ENCODE peak calls at places on chromosomes 4 and X, in nine cellular contexts. O, C, L, I, W, P, T, A and G are unnamed samples.

GRCh38 chr4:104064650-104065577 is 345.1 kb upstream of the TACR3 start:
- DNase-seq in P (no peak), T (no peak), C (peak), O (peak), W (no peak), I (no peak), L (no peak), A (peak), G (peak)

GRCh38 chr4:186201535-186202230 is 10.3 kb downstream of the CYP4V2 start:
- DNase-seq in T (no peak), I (no peak), A (peak), C (peak), O (peak), P (peak), W (no peak), L (peak), G (peak)

GRCh38 chr4:120049732-120050494 is 16.7 kb downstream of the MAD2L1 start:
- DNase-seq in C (peak), I (peak), P (peak), O (peak), T (peak), L (no peak), A (peak), W (peak), G (peak)

GRCh38 chr4:89022426-89023128 is 34.4 kb downstream of the FAM13A start:
- DNase-seq in O (no peak), W (no peak), C (no peak), T (no peak), A (no peak), I (no peak), P (no peak), L (no peak), G (no peak)

GRCh38 chr4:61003301-61003700 is 196.8 kb upstream of the ADGRL3 start:
- DNase-seq in L (no peak), P (no peak), T (no peak), I (no peak), C (no peak), A (no peak), O (no peak), W (no peak), G (no peak)

GRCh38 chr4:82543131-82543530 is 18.7 kb downstream of the TMEM150C start:
- DNase-seq in P (no peak), A (no peak), W (no peak), O (no peak), C (no peak), L (no peak), I (no peak), T (no peak), G (no peak)

GRCh38 chr4:123889376-123889945 is 492.9 kb downstream of the SPRY1 start:
- DNase-seq in W (no peak), C (no peak), A (no peak), L (no peak), I (no peak), P (no peak), O (no peak), T (no peak), G (no peak)

GRCh38 chrX:45172890-45173289 is 27.8 kb downstream of the DIPK2B start:
- DNase-seq in P (no peak), W (no peak), I (no peak), A (peak), O (no peak), L (no peak), T (no peak), C (no peak), G (no peak)

GRCh38 chr4:177265729-177266128 is 43.9 kb upstream of the NEIL3 start:
- DNase-seq in O (no peak), P (no peak), L (no peak), W (no peak), C (no peak), T (no peak), I (no peak), A (no peak), G (no peak)

GRCh38 chrX:150052226-150052625 is 113.9 kb upstream of the EOLA2 start:
- DNase-seq in W (no peak), T (no peak), O (no peak), C (no peak), L (no peak), P (no peak), A (no peak), I (no peak), G (no peak)

GRCh38 chr4:106019771-106020170 is 124.5 kb downstream of the NPNT start:
- DNase-seq in O (no peak), T (no peak), A (no peak), L (no peak), P (no peak), I (no peak), W (no peak), C (no peak), G (no peak)

GRCh38 chr4:7890635-7891393 is 48.8 kb downstream of the AFAP1 start:
- DNase-seq in L (no peak), T (no peak), P (no peak), O (no peak), I (no peak), W (no peak), A (no peak), C (no peak), G (no peak)

GRCh38 chr4:7798215-7798995 is 141.3 kb downstream of the AFAP1 start:
- DNase-seq in P (no peak), A (no peak), I (no peak), W (no peak), O (no peak), T (no peak), C (no peak), L (no peak), G (peak)

GRCh38 chr4:75940692-75941253 is at the start of gene NAAA:
- DNase-seq in W (peak), C (peak), I (peak), A (peak), T (peak), O (peak), P (peak), L (peak), G (peak)

GRCh38 chr4:77355731-77356130 is 198.7 kb downstream of the CCNG2 start:
- DNase-seq in L (no peak), T (no peak), O (no peak), C (no peak), W (no peak), P (no peak), A (no peak), I (no peak), G (no peak)

GRCh38 chrX:119753001-119753400 is 5.4 kb upstream of the SOWAHD start:
- DNase-seq in C (no peak), T (no peak), L (no peak), P (no peak), A (no peak), I (no peak), O (no peak), W (no peak), G (no peak)

GRCh38 chr4:154497901-154498300 is 6.3 kb upstream of the DCHS2 start:
- DNase-seq in I (no peak), T (no peak), L (no peak), P (no peak), C (no peak), O (no peak), W (no peak), A (no peak), G (no peak)

GRCh38 chr4:142925161-142925560 is 79.1 kb upstream of the INPP4B start:
- DNase-seq in P (no peak), C (no peak), I (no peak), W (no peak), O (no peak), A (no peak), T (no peak), L (no peak), G (no peak)

GRCh38 chr4:1970926-1971325 is 37.8 kb downstream of the NELFA start:
- DNase-seq in A (no peak), P (no peak), L (no peak), O (no peak), W (no peak), T (no peak), I (no peak), C (no peak), G (no peak)

GRCh38 chr4:120749445-120750151 is 172.9 kb downstream of the PRDM5 start:
- DNase-seq in T (no peak), P (no peak), I (no peak), O (no peak), W (no peak), L (no peak), C (no peak), A (no peak), G (peak)

GRCh38 chr4:158850800-158851644 is 82.2 kb downstream of the FNIP2 start:
- DNase-seq in L (no peak), W (no peak), O (no peak), C (peak), I (no peak), P (no peak), A (peak), T (no peak), G (peak)

GRCh38 chr4:160299608-160300007 is 1196.7 kb downstream of the RAPGEF2 start:
- DNase-seq in L (no peak), O (no peak), P (no peak), W (no peak), T (no peak), C (no peak), I (no peak), A (no peak), G (no peak)

GRCh38 chr4:78732332-78733104 is 43.6 kb upstream of the BMP2K start:
- DNase-seq in W (no peak), L (no peak), O (no peak), I (no peak), P (no peak), T (no peak), C (no peak), A (no peak), G (no peak)